ENCODE peak calls at places on chromosomes 13 and 19, in six cellular contexts. One of them, this sample, is unnamed.

GRCh38 chr13:79062291-79062690 is 343.8 kb downstream of the RBM26 start:
- DNase-seq in aorta: no peak
- DNase-seq in CD8-positive, alpha-beta T cell: no peak
- DNase-seq in non-pigmented ciliary epithelial cell: no peak
- DNase-seq in T-helper 17 cell: no peak
- DNase-seq in spleen: no peak
- DNase-seq in this sample: no peak

GRCh38 chr19:51490676-51491075 is 10.9 kb downstream of the SIGLEC12 start:
- DNase-seq in spleen: no peak
- DNase-seq in non-pigmented ciliary epithelial cell: no peak
- DNase-seq in aorta: no peak
- DNase-seq in CD8-positive, alpha-beta T cell: no peak
- DNase-seq in T-helper 17 cell: no peak
- DNase-seq in this sample: no peak

GRCh38 chr19:45215391-45216191 is 29.6 kb downstream of the EXOC3L2 start:
- DNase-seq in aorta: no peak
- DNase-seq in spleen: peak
- DNase-seq in CD8-positive, alpha-beta T cell: no peak
- DNase-seq in non-pigmented ciliary epithelial cell: no peak
- DNase-seq in T-helper 17 cell: no peak
- DNase-seq in this sample: peak

GRCh38 chr19:7799640-7800355 is 30.2 kb upstream of the EVI5L start:
- DNase-seq in aorta: peak
- DNase-seq in spleen: peak
- DNase-seq in non-pigmented ciliary epithelial cell: peak
- DNase-seq in T-helper 17 cell: peak
- DNase-seq in CD8-positive, alpha-beta T cell: no peak
- DNase-seq in this sample: peak

GRCh38 chr13:88840085-88840484 is 1168.9 kb downstream of the SLITRK5 start:
- DNase-seq in spleen: no peak
- DNase-seq in CD8-positive, alpha-beta T cell: no peak
- DNase-seq in aorta: no peak
- DNase-seq in non-pigmented ciliary epithelial cell: no peak
- DNase-seq in T-helper 17 cell: no peak
- DNase-seq in this sample: no peak

GRCh38 chr13:99614465-99614885 is 113.2 kb downstream of the TM9SF2 start:
- DNase-seq in T-helper 17 cell: no peak
- DNase-seq in non-pigmented ciliary epithelial cell: no peak
- DNase-seq in aorta: no peak
- DNase-seq in spleen: no peak
- DNase-seq in CD8-positive, alpha-beta T cell: no peak
- DNase-seq in this sample: peak

GRCh38 chr13:64640002-64640401 is 2590.1 kb downstream of the PCDH9 start:
- DNase-seq in spleen: no peak
- DNase-seq in aorta: no peak
- DNase-seq in non-pigmented ciliary epithelial cell: no peak
- DNase-seq in T-helper 17 cell: no peak
- DNase-seq in CD8-positive, alpha-beta T cell: no peak
- DNase-seq in this sample: no peak

GRCh38 chr19:2613507-2614295 is 88.8 kb downstream of the GNG7 start:
- DNase-seq in spleen: peak
- DNase-seq in aorta: peak
- DNase-seq in CD8-positive, alpha-beta T cell: peak
- DNase-seq in non-pigmented ciliary epithelial cell: no peak
- DNase-seq in T-helper 17 cell: peak
- DNase-seq in this sample: no peak

GRCh38 chr13:93280688-93281087 is 54.1 kb downstream of the GPC6 start:
- DNase-seq in spleen: no peak
- DNase-seq in CD8-positive, alpha-beta T cell: no peak
- DNase-seq in non-pigmented ciliary epithelial cell: no peak
- DNase-seq in T-helper 17 cell: no peak
- DNase-seq in aorta: no peak
- DNase-seq in this sample: no peak

GRCh38 chr19:49442354-49442753 is 1.0 kb upstream of the SLC17A7 start:
- DNase-seq in spleen: no peak
- DNase-seq in CD8-positive, alpha-beta T cell: no peak
- DNase-seq in T-helper 17 cell: no peak
- DNase-seq in aorta: no peak
- DNase-seq in non-pigmented ciliary epithelial cell: no peak
- DNase-seq in this sample: peak

GRCh38 chr13:41456768-41457588 is at the start of gene RGCC:
- DNase-seq in T-helper 17 cell: peak
- DNase-seq in CD8-positive, alpha-beta T cell: peak
- DNase-seq in spleen: peak
- DNase-seq in aorta: peak
- DNase-seq in non-pigmented ciliary epithelial cell: no peak
- DNase-seq in this sample: peak

GRCh38 chr19:17183271-17183757 is 31.8 kb upstream of the USE1 start:
- DNase-seq in spleen: peak
- DNase-seq in T-helper 17 cell: no peak
- DNase-seq in non-pigmented ciliary epithelial cell: no peak
- DNase-seq in CD8-positive, alpha-beta T cell: no peak
- DNase-seq in aorta: no peak
- DNase-seq in this sample: no peak

GRCh38 chr19:32018014-32018413 is 327.4 kb upstream of the ZNF507 start:
- DNase-seq in non-pigmented ciliary epithelial cell: peak
- DNase-seq in aorta: no peak
- DNase-seq in T-helper 17 cell: no peak
- DNase-seq in CD8-positive, alpha-beta T cell: no peak
- DNase-seq in spleen: no peak
- DNase-seq in this sample: no peak

GRCh38 chr13:98957731-98958442 is 20.0 kb downstream of the DOCK9 start:
- DNase-seq in CD8-positive, alpha-beta T cell: no peak
- DNase-seq in non-pigmented ciliary epithelial cell: no peak
- DNase-seq in T-helper 17 cell: no peak
- DNase-seq in spleen: peak
- DNase-seq in aorta: no peak
- DNase-seq in this sample: no peak

GRCh38 chr19:29504454-29504853 is 21.3 kb upstream of the VSTM2B start:
- DNase-seq in spleen: no peak
- DNase-seq in non-pigmented ciliary epithelial cell: no peak
- DNase-seq in CD8-positive, alpha-beta T cell: no peak
- DNase-seq in aorta: no peak
- DNase-seq in T-helper 17 cell: no peak
- DNase-seq in this sample: no peak

GRCh38 chr19:41546386-41546789 is 29.6 kb upstream of the CEACAM21 start:
- DNase-seq in T-helper 17 cell: no peak
- DNase-seq in spleen: peak
- DNase-seq in CD8-positive, alpha-beta T cell: peak
- DNase-seq in aorta: peak
- DNase-seq in non-pigmented ciliary epithelial cell: no peak
- DNase-seq in this sample: no peak

GRCh38 chr13:41512441-41512840 is 55.1 kb downstream of the RGCC start:
- DNase-seq in CD8-positive, alpha-beta T cell: no peak
- DNase-seq in non-pigmented ciliary epithelial cell: no peak
- DNase-seq in aorta: no peak
- DNase-seq in T-helper 17 cell: no peak
- DNase-seq in spleen: peak
- DNase-seq in this sample: no peak

GRCh38 chr13:42396501-42396900 is 124.5 kb downstream of the AKAP11 start:
- DNase-seq in CD8-positive, alpha-beta T cell: peak
- DNase-seq in T-helper 17 cell: no peak
- DNase-seq in non-pigmented ciliary epithelial cell: no peak
- DNase-seq in aorta: no peak
- DNase-seq in spleen: peak
- DNase-seq in this sample: no peak

GRCh38 chr19:19538077-19538764 is at the start of gene CILP2:
- DNase-seq in CD8-positive, alpha-beta T cell: no peak
- DNase-seq in aorta: no peak
- DNase-seq in non-pigmented ciliary epithelial cell: no peak
- DNase-seq in spleen: no peak
- DNase-seq in T-helper 17 cell: peak
- DNase-seq in this sample: peak

GRCh38 chr19:18264428-18264827 is 9.8 kb downstream of the IQCN start:
- DNase-seq in CD8-positive, alpha-beta T cell: no peak
- DNase-seq in spleen: no peak
- DNase-seq in non-pigmented ciliary epithelial cell: no peak
- DNase-seq in T-helper 17 cell: no peak
- DNase-seq in aorta: no peak
- DNase-seq in this sample: no peak

GRCh38 chr19:13063461-13064091 is 39.1 kb downstream of the LYL1 start:
- DNase-seq in CD8-positive, alpha-beta T cell: no peak
- DNase-seq in non-pigmented ciliary epithelial cell: no peak
- DNase-seq in aorta: peak
- DNase-seq in spleen: no peak
- DNase-seq in T-helper 17 cell: no peak
- DNase-seq in this sample: no peak

GRCh38 chr13:98454389-98454881 is 122.5 kb downstream of the STK24 start:
- DNase-seq in T-helper 17 cell: no peak
- DNase-seq in non-pigmented ciliary epithelial cell: peak
- DNase-seq in spleen: no peak
- DNase-seq in CD8-positive, alpha-beta T cell: no peak
- DNase-seq in aorta: no peak
- DNase-seq in this sample: no peak

GRCh38 chr13:78659450-78660110 is 625 bp upstream of the OBI1 start:
- DNase-seq in spleen: no peak
- DNase-seq in aorta: no peak
- DNase-seq in CD8-positive, alpha-beta T cell: no peak
- DNase-seq in T-helper 17 cell: no peak
- DNase-seq in non-pigmented ciliary epithelial cell: no peak
- DNase-seq in this sample: no peak

GRCh38 chr19:42113641-42114348 is 18.5 kb downstream of the POU2F2 start:
- DNase-seq in T-helper 17 cell: no peak
- DNase-seq in CD8-positive, alpha-beta T cell: no peak
- DNase-seq in aorta: peak
- DNase-seq in non-pigmented ciliary epithelial cell: peak
- DNase-seq in spleen: peak
- DNase-seq in this sample: peak

GRCh38 chr19:44748426-44749254 is at the start of gene BCL3:
- DNase-seq in CD8-positive, alpha-beta T cell: peak
- DNase-seq in aorta: peak
- DNase-seq in T-helper 17 cell: peak
- DNase-seq in non-pigmented ciliary epithelial cell: no peak
- DNase-seq in spleen: peak
- DNase-seq in this sample: peak

GRCh38 chr13:51324714-51325440 is 14.6 kb upstream of the SERPINE3 start:
- DNase-seq in non-pigmented ciliary epithelial cell: no peak
- DNase-seq in spleen: no peak
- DNase-seq in CD8-positive, alpha-beta T cell: no peak
- DNase-seq in aorta: no peak
- DNase-seq in T-helper 17 cell: no peak
- DNase-seq in this sample: no peak

This sample was measured in NCI-H524.